ENCODE peak calls at places on chromosomes 13 and 19, in four cellular contexts. P is activated T-helper 1 cell treated with anti-CD3 and anti-CD28 coated beads, Interleukin-2, amount 50 U/mL, for 16 hours; G is NCI-H1092; U is pons. F is an unnamed sample.

GRCh38 chr13:113930711-113931637 is 42.9 kb downstream of the C13orf46 start:
- DNase-seq in G (no peak), P (peak; percentile 29), U (no peak), F (peak; percentile 63)

GRCh38 chr19:42942187-42942789 is 5.3 kb upstream of the PSG7 start:
- DNase-seq in P (no peak), G (no peak), U (no peak), F (no peak)

GRCh38 chr19:37551123-37551993 is 43.2 kb downstream of the ZNF571 start:
- DNase-seq in G (no peak), P (peak; percentile 19), U (no peak), F (peak; percentile 23)

GRCh38 chr19:34959021-34959420 is 5.0 kb downstream of the ZNF792 start:
- DNase-seq in U (no peak), G (no peak), P (no peak), F (no peak)

GRCh38 chr13:96636310-96636709 is 358.0 kb downstream of the OXGR1 start:
- DNase-seq in G (no peak), P (no peak), U (no peak), F (no peak)

GRCh38 chr13:73599232-73600128 is 534.7 kb downstream of the KLF12 start:
- DNase-seq in U (no peak), P (no peak), G (no peak), F (no peak)

GRCh38 chr19:54454781-54455675 is 6.0 kb downstream of the LENG8 start:
- DNase-seq in G (no peak), U (no peak), P (no peak), F (no peak)

GRCh38 chr13:62168891-62169290 is 753.2 kb upstream of the PCDH20 start:
- DNase-seq in P (no peak), G (no peak), U (no peak), F (no peak)

GRCh38 chr13:48233886-48234488 is 981 bp downstream of the ITM2B start:
- DNase-seq in P (no peak), U (peak; percentile 75), G (no peak), F (no peak)

GRCh38 chr13:50080158-50080855 is 65.1 kb downstream of the KCNRG start:
- DNase-seq in P (peak; percentile 8), G (peak; percentile 7), U (peak; percentile 46), F (peak; percentile 63)

GRCh38 chr19:409515-410242 is 732 bp upstream of the C2CD4C start:
- DNase-seq in U (no peak), P (no peak), G (no peak), F (no peak)

F was measured in T-helper 2 cell.